ENCODE peak calls at places on chromosomes 5 and 9, in seven cellular contexts. B is adipocyte; Z is stimulated activated CD8-positive, alpha-beta memory T cell treated with anti-CD3 and anti-CD28 coated beads, Interleukin-7, amount 100 ng/mL, for 24 hours; C is AG04450; O is CD4-positive, alpha-beta memory T cell; X is HuH-7; N is NCI-H1092. Q is an unnamed sample.

GRCh38 chr9:133184971-133185370 is 21.3 kb upstream of the GBGT1 start:
- DNase-seq in C (peak; percentile 15), X (peak; percentile 49), O (peak; percentile 47), B (peak; percentile 82), Z (peak; percentile 13), N (peak; percentile 51), Q (no peak)

GRCh38 chr5:130805601-130806000 is 359.5 kb downstream of the HINT1 start:
- DNase-seq in X (no peak), B (peak; percentile 67), Z (no peak), C (no peak), O (no peak), N (no peak), Q (no peak)

GRCh38 chr5:154842689-154843530 is 7.5 kb downstream of the FAXDC2 start:
- DNase-seq in X (no peak), O (no peak), Z (no peak), B (no peak), N (no peak), C (no peak), Q (no peak)

GRCh38 chr5:125492977-125493376 is 746.5 kb upstream of the ZNF608 start:
- DNase-seq in O (no peak), Z (no peak), N (no peak), X (no peak), B (no peak), C (no peak), Q (no peak)

GRCh38 chr5:113524927-113525326 is 11.4 kb downstream of the YTHDC2 start:
- DNase-seq in O (peak; percentile 24), B (no peak), X (no peak), N (no peak), C (no peak), Z (no peak), Q (no peak)

GRCh38 chr9:135479469-135480052 is at the start of gene PPP1R26:
- DNase-seq in B (peak; percentile 45), X (no peak), Z (no peak), C (no peak), O (no peak), N (no peak), Q (no peak)

GRCh38 chr5:107340631-107341030 is 330.1 kb downstream of the EFNA5 start:
- DNase-seq in B (no peak), N (no peak), O (no peak), C (no peak), X (no peak), Z (no peak), Q (no peak)

GRCh38 chr9:38182321-38182720 is 113.3 kb upstream of the SHB start:
- DNase-seq in N (peak; percentile 48), X (no peak), B (no peak), C (no peak), Z (no peak), O (no peak), Q (no peak)

GRCh38 chr9:82553654-82554366 is 509.1 kb downstream of the RASEF start:
- DNase-seq in B (no peak), N (no peak), X (no peak), C (no peak), O (no peak), Z (no peak), Q (no peak)

GRCh38 chr9:95100071-95100627 is 217.4 kb downstream of the FANCC start:
- DNase-seq in C (no peak), N (no peak), O (no peak), Z (no peak), B (no peak), X (no peak), Q (no peak)

GRCh38 chr5:160467555-160468418 is 46.1 kb downstream of the PTTG1 start:
- DNase-seq in O (peak; percentile 77), X (peak; percentile 59), N (no peak), C (peak; percentile 74), Z (peak; percentile 65), B (peak; percentile 90), Q (no peak)

GRCh38 chr5:140372971-140373487 is 13.0 kb downstream of the SLC4A9 start:
- DNase-seq in C (peak; percentile 44), B (peak; percentile 89), X (peak; percentile 60), Z (peak; percentile 11), O (peak; percentile 38), N (peak; percentile 8), Q (peak; percentile 17)

GRCh38 chr5:54390015-54390414 is 65.5 kb upstream of the HSPB3 start:
- DNase-seq in N (peak; percentile 44), C (peak; percentile 86), B (peak; percentile 47), Z (no peak), X (no peak), O (no peak), Q (no peak)

GRCh38 chr9:74078647-74079046 is 418.5 kb upstream of the RORB start:
- DNase-seq in Z (no peak), O (no peak), X (no peak), C (no peak), N (no peak), B (peak; percentile 11), Q (no peak)

GRCh38 chr9:9753266-9753665 is 859.5 kb downstream of the PTPRD start:
- DNase-seq in C (no peak), X (no peak), B (no peak), N (no peak), Z (no peak), O (no peak), Q (peak; percentile 59)

GRCh38 chr9:125409217-125409636 is 147.6 kb downstream of the GAPVD1 start:
- DNase-seq in B (no peak), O (no peak), Z (no peak), N (no peak), C (no peak), X (peak; percentile 66), Q (no peak)

GRCh38 chr5:22780756-22781155 is 72.4 kb downstream of the CDH12 start:
- DNase-seq in X (no peak), Z (no peak), C (no peak), N (no peak), B (no peak), O (no peak), Q (no peak)

GRCh38 chr9:132074736-132075135 is 4.9 kb downstream of the MED27 start:
- DNase-seq in C (no peak), X (no peak), N (no peak), Z (no peak), O (no peak), B (peak; percentile 75), Q (no peak)

GRCh38 chr5:90308787-90309585 is 100.6 kb downstream of the CETN3 start:
- DNase-seq in B (peak; percentile 5), O (no peak), N (no peak), Z (no peak), C (no peak), X (no peak), Q (no peak)

GRCh38 chr5:127957183-127957582 is 126.4 kb upstream of the SLC12A2 start:
- DNase-seq in B (peak; percentile 28), O (no peak), X (no peak), N (no peak), C (peak; percentile 27), Z (no peak), Q (no peak)

GRCh38 chr9:126671381-126671831 is 57.7 kb downstream of the LMX1B start:
- DNase-seq in X (no peak), N (peak; percentile 27), B (no peak), Z (no peak), O (no peak), C (no peak), Q (no peak)

GRCh38 chr9:123267481-123268239 is 726 bp downstream of the STRBP start:
- DNase-seq in C (no peak), Z (no peak), B (no peak), N (no peak), X (no peak), O (peak; percentile 13), Q (no peak)

GRCh38 chr9:1057910-1058309 is 7.8 kb downstream of the DMRT2 start:
- DNase-seq in B (no peak), O (no peak), X (no peak), C (no peak), Z (no peak), N (no peak), Q (no peak)

GRCh38 chr9:34328500-34328982 is 527 bp downstream of the KIF24 start:
- DNase-seq in N (peak; percentile 51), C (no peak), O (no peak), Z (no peak), B (no peak), X (peak; percentile 19), Q (no peak)

GRCh38 chr5:39370555-39371366 is 6.5 kb upstream of the C9 start:
- DNase-seq in Z (no peak), B (no peak), O (no peak), C (no peak), N (no peak), X (no peak), Q (no peak)

GRCh38 chr5:131212471-131213021 is 41.8 kb downstream of the LYRM7 start:
- DNase-seq in N (no peak), B (no peak), X (no peak), Z (no peak), O (no peak), C (no peak), Q (no peak)

GRCh38 chr9:134955801-134956200 is 38.1 kb upstream of the FCN1 start:
- DNase-seq in Z (no peak), C (no peak), O (no peak), X (no peak), B (no peak), N (no peak), Q (no peak)

GRCh38 chr9:95648225-95648624 is 131.5 kb upstream of the PTCH1 start:
- DNase-seq in X (no peak), B (no peak), O (no peak), N (no peak), C (no peak), Z (no peak), Q (no peak)

GRCh38 chr9:4678679-4679267 is 596 bp upstream of the CDC37L1 start:
- DNase-seq in X (no peak), Z (no peak), O (no peak), C (no peak), B (peak; percentile 66), N (no peak), Q (no peak)

GRCh38 chr5:39423331-39423751 is 1.4 kb downstream of the DAB2 start:
- DNase-seq in Z (no peak), N (no peak), O (no peak), C (no peak), X (no peak), B (peak; percentile 53), Q (no peak)

GRCh38 chr9:119114681-119115080 is 254.6 kb downstream of the BRINP1 start:
- DNase-seq in N (no peak), O (no peak), X (no peak), Z (no peak), B (no peak), C (no peak), Q (no peak)

GRCh38 chr9:99319048-99319447 is 97.0 kb downstream of the SEC61B start:
- DNase-seq in B (no peak), Z (no peak), N (no peak), O (no peak), X (no peak), C (no peak), Q (no peak)

GRCh38 chr9:21994996-21995651 is 533 bp downstream of the CDKN2B-AS1 start:
- DNase-seq in X (peak; percentile 41), C (no peak), Z (no peak), O (peak; percentile 84), N (peak; percentile 77), B (peak; percentile 88), Q (peak; percentile 77)

GRCh38 chr9:72592501-72593403 is 71.3 kb downstream of the TMC1 start:
- DNase-seq in B (peak; percentile 85), C (peak; percentile 42), X (peak; percentile 50), N (peak; percentile 37), O (peak; percentile 58), Z (no peak), Q (peak; percentile 36)

GRCh38 chr9:123373941-123374340 is 17.9 kb downstream of the CRB2 start:
- DNase-seq in B (no peak), O (no peak), N (no peak), Z (no peak), C (no peak), X (no peak), Q (no peak)